ENCODE peak calls at places on chromosome 21, in nine cellular contexts. M is HFF-Myc, L is skeletal muscle cell, Z is fibroblast of lung, C is HL-60, A is GM12865, B is mesendoderm, X is prostate gland, T is endodermal cell. R is an unnamed sample.
A peak's percentile ranks its signal among the peaks of the same experiment; 100 is the strongest.

GRCh38 chr21:37071561-37072238 is 1.2 kb downstream of the PIGP start:
- DNase-seq in M (no peak), L (peak; percentile 84), Z (peak; percentile 77), C (no peak), A (peak; percentile 24), B (peak; percentile 41), X (peak; percentile 33), T (peak; percentile 58), R (peak; percentile 77)

GRCh38 chr21:41228958-41229357 is 61.0 kb downstream of the BACE2 start:
- DNase-seq in M (no peak), L (no peak), Z (no peak), C (no peak), A (no peak), B (no peak), X (no peak), T (no peak), R (no peak)

GRCh38 chr21:29064850-29065481 is 8.5 kb downstream of the CCT8 start:
- DNase-seq in M (no peak), L (no peak), Z (no peak), C (no peak), A (peak; percentile 68), B (no peak), X (no peak), T (no peak), R (no peak)

GRCh38 chr21:14215971-14216621 is at the start of gene RBM11:
- DNase-seq in M (peak; percentile 4), L (peak; percentile 0), Z (peak; percentile 6), C (peak; percentile 51), A (peak; percentile 67), B (peak; percentile 90), X (peak; percentile 72), T (peak; percentile 94), R (peak; percentile 85)

GRCh38 chr21:36841866-36842265 is 124.6 kb downstream of the HLCS start:
- DNase-seq in M (no peak), L (no peak), Z (peak; percentile 28), C (no peak), A (no peak), B (no peak), X (no peak), T (no peak), R (no peak)

GRCh38 chr21:41507521-41508414 is at the start of gene TMPRSS2:
- DNase-seq in M (no peak), L (no peak), Z (no peak), C (no peak), A (no peak), B (peak; percentile 61), X (peak; percentile 83), T (peak; percentile 91), R (peak; percentile 92)

GRCh38 chr21:33514234-33514633 is 22.7 kb upstream of the DNAJC28 start:
- DNase-seq in M (no peak), L (no peak), Z (no peak), C (no peak), A (no peak), B (no peak), X (no peak), T (no peak), R (no peak)

GRCh38 chr21:25509862-25510261 is 97.4 kb downstream of the MRPL39 start:
- DNase-seq in M (no peak), L (no peak), Z (no peak), C (no peak), A (peak; percentile 82), B (no peak), X (no peak), T (no peak), R (no peak)

GRCh38 chr21:27649323-27649722 is 682.4 kb upstream of the ADAMTS5 start:
- DNase-seq in M (peak; percentile 15), L (peak; percentile 94), Z (peak; percentile 88), C (no peak), A (no peak), B (no peak), X (no peak), T (no peak), R (no peak)

GRCh38 chr21:28334407-28334806 is 658.3 kb downstream of the LTN1 start:
- DNase-seq in M (no peak), L (no peak), Z (peak; percentile 24), C (no peak), A (peak; percentile 45), B (no peak), X (no peak), T (no peak), R (no peak)

GRCh38 chr21:46095106-46095719 is 2.7 kb upstream of the COL6A2 start:
- DNase-seq in M (no peak), L (no peak), Z (no peak), C (no peak), A (no peak), B (no peak), X (no peak), T (peak; percentile 35), R (no peak)

GRCh38 chr21:46096997-46097825 is 701 bp upstream of the COL6A2 start:
- DNase-seq in M (no peak), L (no peak), Z (no peak), C (no peak), A (no peak), B (no peak), X (peak; percentile 3), T (peak; percentile 59), R (peak; percentile 72)

GRCh38 chr21:46097826-46098286 is at the start of gene COL6A2:
- DNase-seq in M (no peak), L (no peak), Z (peak; percentile 59), C (no peak), A (no peak), B (peak; percentile 75), X (peak; percentile 25), T (peak; percentile 91), R (peak; percentile 86)

GRCh38 chr21:46095814-46096595 is 1.9 kb upstream of the COL6A2 start:
- DNase-seq in M (no peak), L (no peak), Z (no peak), C (no peak), A (no peak), B (no peak), X (peak; percentile 3), T (peak; percentile 34), R (no peak)

GRCh38 chr21:46096596-46096981 is 1.3 kb upstream of the COL6A2 start:
- DNase-seq in M (no peak), L (no peak), Z (no peak), C (no peak), A (no peak), B (no peak), X (no peak), T (no peak), R (peak; percentile 69)
- H3K4me3 ChIP-seq in M (peak overlapping the region; percentile 88), L (peak overlapping the region; percentile 57), Z (peak overlapping the region; percentile 89), C (no peak overlapping the region), A (no peak overlapping the region), B (no peak overlapping the region), X (no peak overlapping the region), T (no peak overlapping the region), R (no peak overlapping the region)

GRCh38 chr21:43029785-43030184 is 45.9 kb downstream of the CBS start:
- DNase-seq in M (no peak), L (no peak), Z (no peak), C (no peak), A (no peak), B (no peak), X (no peak), T (no peak), R (no peak)
- H3K4me3 ChIP-seq in M (no peak overlapping the region), L (no peak overlapping the region), Z (no peak overlapping the region), C (no peak overlapping the region), A (no peak overlapping the region), B (no peak overlapping the region), X (no peak overlapping the region), T (no peak overlapping the region), R (no peak overlapping the region)

GRCh38 chr21:44296103-44296519 is 3.7 kb upstream of the PFKL start:
- DNase-seq in M (no peak), L (no peak), Z (no peak), C (no peak), A (no peak), B (no peak), X (no peak), T (no peak), R (no peak)

GRCh38 chr21:44296916-44297315 is 2.9 kb upstream of the PFKL start:
- DNase-seq in M (no peak), L (no peak), Z (no peak), C (no peak), A (no peak), B (no peak), X (no peak), T (no peak), R (no peak)

GRCh38 chr21:44299085-44299457 is 782 bp upstream of the PFKL start:
- DNase-seq in M (no peak), L (no peak), Z (peak; percentile 20), C (no peak), A (peak; percentile 56), B (no peak), X (no peak), T (no peak), R (no peak)

GRCh38 chr21:44298301-44298700 is 1.6 kb upstream of the PFKL start:
- DNase-seq in M (no peak), L (no peak), Z (no peak), C (no peak), A (peak; percentile 56), B (no peak), X (no peak), T (no peak), R (no peak)

GRCh38 chr21:44297525-44298290 is 2.1 kb upstream of the PFKL start:
- DNase-seq in M (peak; percentile 55), L (peak; percentile 37), Z (peak; percentile 61), C (peak; percentile 88), A (peak; percentile 91), B (peak; percentile 86), X (peak; percentile 85), T (peak; percentile 96), R (peak; percentile 95)
- H3K4me3 ChIP-seq in M (no peak overlapping the region), L (no peak overlapping the region), Z (no peak overlapping the region), C (no peak overlapping the region), A (no peak overlapping the region), B (no peak overlapping the region), X (no peak overlapping the region), T (no peak overlapping the region), R (no peak overlapping the region)

GRCh38 chr21:26587621-26588260 is 14.7 kb upstream of the CYYR1 start:
- DNase-seq in M (no peak), L (peak; percentile 83), Z (peak; percentile 70), C (no peak), A (no peak), B (no peak), X (no peak), T (no peak), R (no peak)
- H3K4me3 ChIP-seq in M (no peak overlapping the region), L (no peak overlapping the region), Z (no peak overlapping the region), C (no peak overlapping the region), A (no peak overlapping the region), B (no peak overlapping the region), X (no peak overlapping the region), T (no peak overlapping the region), R (no peak overlapping the region)

GRCh38 chr21:38984568-38984967 is 178.8 kb downstream of the ETS2 start:
- DNase-seq in M (no peak), L (no peak), Z (no peak), C (no peak), A (no peak), B (no peak), X (no peak), T (no peak), R (no peak)
- H3K4me3 ChIP-seq in M (no peak overlapping the region), L (no peak overlapping the region), Z (no peak overlapping the region), C (no peak overlapping the region), A (no peak overlapping the region), B (no peak overlapping the region), X (no peak overlapping the region), T (no peak overlapping the region), R (no peak overlapping the region)